ENCODE peak calls at places on chromosomes 11 and 22, in eight cellular contexts. Q is IMR-90, L is endothelial cell of umbilical vein, G is neuronal stem cell, A is GM23248, V is lower lobe of right lung, M is uterus, C is breast epithelium. Y is an unnamed sample.
A peak's percentile ranks its signal among the peaks of the same experiment; 100 is the strongest.

GRCh38 chr11:69912911-69913451 is 93.8 kb upstream of the FGF3 start:
- DNase-seq in G (no peak), Q (peak; percentile 20), A (peak; percentile 47), C (no peak), V (peak; percentile 41), L (no peak), M (peak; percentile 9), Y (peak; percentile 46)

GRCh38 chr11:114304065-114304464 is 7.9 kb downstream of the NNMT start:
- DNase-seq in C (no peak), Q (no peak), L (no peak), V (no peak), M (no peak), A (no peak), G (no peak), Y (no peak)

GRCh38 chr22:25598609-25599008 is 34.1 kb downstream of the GRK3 start:
- DNase-seq in M (no peak), A (no peak), C (no peak), L (no peak), G (no peak), V (no peak), Q (no peak), Y (no peak)

GRCh38 chr22:46067159-46068111 is 82.9 kb upstream of the PPARA start:
- DNase-seq in V (peak; percentile 16), C (peak; percentile 17), Q (no peak), G (no peak), M (peak; percentile 30), L (peak; percentile 62), A (peak; percentile 56), Y (no peak)

GRCh38 chr11:96001037-96001436 is 77.1 kb upstream of the MTMR2 start:
- DNase-seq in V (no peak), L (no peak), M (peak; percentile 81), Q (peak; percentile 92), C (peak; percentile 74), G (no peak), A (peak; percentile 96), Y (peak; percentile 88)

GRCh38 chr11:128290106-128290840 is 297.1 kb downstream of the ETS1 start:
- DNase-seq in M (peak; percentile 48), C (peak; percentile 45), G (peak; percentile 56), Q (peak; percentile 95), A (peak; percentile 84), V (peak; percentile 49), L (peak; percentile 77), Y (no peak)

GRCh38 chr22:39212721-39213376 is 31.9 kb downstream of the PDGFB start:
- DNase-seq in Q (no peak), L (no peak), V (peak; percentile 12), C (no peak), M (no peak), G (no peak), A (no peak), Y (peak; percentile 71)

GRCh38 chr11:12536566-12536965 is 137.7 kb upstream of the TEAD1 start:
- DNase-seq in A (no peak), V (no peak), M (no peak), L (no peak), C (no peak), G (no peak), Q (no peak), Y (no peak)

GRCh38 chr11:12949456-12949855 is 59.7 kb upstream of the RASSF10 start:
- DNase-seq in A (no peak), M (no peak), G (no peak), Q (no peak), L (no peak), V (no peak), C (no peak), Y (no peak)

GRCh38 chr11:108870373-108871020 is 205.6 kb downstream of the DDX10 start:
- DNase-seq in G (no peak), M (no peak), A (peak; percentile 87), L (peak; percentile 82), Q (peak; percentile 87), C (no peak), V (no peak), Y (no peak)

GRCh38 chr11:105636496-105636895 is 26.6 kb downstream of the GRIA4 start:
- DNase-seq in A (no peak), Q (no peak), M (no peak), C (no peak), L (no peak), V (no peak), G (no peak), Y (no peak)

GRCh38 chr22:20243176-20243544 is 25.0 kb downstream of the RTN4R start:
- DNase-seq in C (no peak), V (no peak), Q (no peak), A (no peak), G (no peak), L (no peak), M (no peak), Y (no peak)
- H3K27ac ChIP-seq in C (no peak overlapping the region), V (peak overlapping the region; percentile 46), Q (no peak overlapping the region), A (no peak overlapping the region), G (no peak overlapping the region), L (no peak overlapping the region), M (no peak overlapping the region), Y (no peak overlapping the region)

GRCh38 chr22:48144318-48144717 is 1381.9 kb downstream of the TBC1D22A start:
- DNase-seq in L (no peak), M (no peak), Q (no peak), G (no peak), A (no peak), V (no peak), C (no peak), Y (no peak)
- H3K9me3 ChIP-seq in L (peaks cover 13% of the 10 kb centered on the region), M (no peaks in the 10 kb centered on the region), Q (peaks cover 71% of the 10 kb centered on the region), G (no peaks in the 10 kb centered on the region), A (no peaks in the 10 kb centered on the region), V (no peaks in the 10 kb centered on the region), C (no peaks in the 10 kb centered on the region), Y (no peaks in the 10 kb centered on the region)

GRCh38 chr11:130523609-130524008 is 75.2 kb downstream of the ADAMTS15 start:
- DNase-seq in G (no peak), C (no peak), Q (peak; percentile 97), A (peak; percentile 97), V (no peak), L (no peak), M (no peak), Y (no peak)

GRCh38 chr11:130525307-130525706 is 76.9 kb downstream of the ADAMTS15 start:
- DNase-seq in M (no peak), A (no peak), G (no peak), V (no peak), L (no peak), Q (no peak), C (no peak), Y (no peak)

GRCh38 chr11:130524132-130524790 is 75.8 kb downstream of the ADAMTS15 start:
- DNase-seq in C (no peak), V (no peak), G (no peak), A (no peak), Q (no peak), M (no peak), L (no peak), Y (no peak)

GRCh38 chr11:130522284-130522961 is 74.0 kb downstream of the ADAMTS15 start:
- DNase-seq in C (peak; percentile 60), L (peak; percentile 83), A (peak; percentile 97), Q (peak; percentile 97), M (peak; percentile 94), V (peak; percentile 82), G (peak; percentile 46), Y (peak; percentile 94)

DNA sequence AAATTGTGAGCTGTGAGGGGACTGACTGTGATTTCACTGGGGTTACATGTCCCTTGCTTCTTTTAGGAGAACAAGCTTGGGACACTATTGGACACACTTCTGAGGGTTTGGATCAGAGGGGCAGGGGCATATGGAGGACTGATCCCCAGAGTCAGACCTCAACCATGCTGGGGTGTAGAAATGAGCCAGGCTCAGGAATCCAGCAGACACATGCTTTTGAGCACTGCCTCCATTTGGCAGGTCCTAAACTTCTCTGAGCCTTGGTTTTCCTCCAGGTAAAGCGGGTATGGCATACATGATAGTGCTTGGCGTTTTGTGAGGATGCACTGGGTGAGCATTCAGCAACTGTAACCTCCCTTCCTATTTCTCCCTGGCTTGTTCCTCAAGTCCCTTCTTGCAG is 74.7 kb downstream of the ADAMTS15 start:
- DNase-seq in A (peak; percentile 39), G (no peak), V (no peak), Q (no peak), M (no peak), L (no peak), C (no peak), Y (no peak)
- H3K4me1 ChIP-seq in A (peaks cover 26% of the 10 kb centered on the region), G (peaks cover 16% of the 10 kb centered on the region), V (peaks cover 18% of the 10 kb centered on the region), Q (peaks cover 26% of the 10 kb centered on the region), M (peaks cover 4% of the 10 kb centered on the region), L (peaks cover 12% of the 10 kb centered on the region), C (no peaks in the 10 kb centered on the region), Y (peaks cover 32% of the 10 kb centered on the region)

DNA sequence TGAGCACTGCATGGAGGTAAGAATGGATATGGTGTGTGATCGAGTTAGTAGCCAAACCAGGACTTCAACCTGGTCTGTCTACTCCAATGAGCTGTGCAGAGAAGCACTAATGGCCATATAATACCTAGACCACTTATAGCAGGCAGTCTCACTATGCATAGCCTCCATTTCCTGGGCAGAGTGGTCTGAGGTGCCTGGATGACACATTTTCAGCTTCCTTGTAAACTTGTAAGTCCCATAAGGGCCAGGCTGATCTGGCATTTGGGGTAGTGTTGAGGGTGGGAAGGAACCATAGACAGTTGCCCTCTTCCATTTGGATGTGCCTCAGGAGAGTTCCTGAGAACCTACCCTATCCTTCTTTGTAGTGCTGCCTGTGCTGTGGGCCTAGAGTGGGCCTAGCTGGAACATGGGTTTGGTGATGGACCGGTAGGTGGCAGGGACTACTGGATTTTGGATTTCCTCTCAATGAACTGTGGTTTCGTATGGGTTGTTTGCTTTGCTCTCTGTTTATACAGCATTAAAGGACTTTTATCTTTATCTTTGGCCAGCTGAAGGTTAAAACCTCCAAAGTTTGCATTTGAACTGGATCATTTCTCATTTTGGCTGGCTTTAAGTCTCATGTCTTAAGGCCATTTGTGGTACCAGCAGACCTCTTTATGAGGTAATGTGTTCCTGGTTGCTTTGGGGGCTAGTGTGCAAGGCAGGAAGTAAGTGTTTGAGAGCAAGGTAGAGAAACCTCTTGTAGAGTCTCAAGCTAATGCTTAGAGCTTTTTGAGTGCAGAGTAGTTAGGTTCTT is 86.9 kb downstream of the STIM1 start:
- DNase-seq in G (no peak), C (no peak), V (no peak), Q (no peak), M (no peak), L (no peak), A (no peak), Y (no peak)
- H3K27ac ChIP-seq in G (no peak overlapping the region), C (peak overlapping the region; percentile 77), V (peak overlapping the region; percentile 19), Q (no peak overlapping the region), M (peak overlapping the region; percentile 91), L (no peak overlapping the region), A (no peak overlapping the region), Y (peak overlapping the region; percentile 73)

Y was measured in suprapubic skin.